ENCODE peak calls at places on chromosomes 13 and 19, in four cellular contexts. One of them, this sample, is unnamed.

GRCh38 chr19:30269638-30270037 is 102.5 kb upstream of the ZNF536 start:
- DNase-seq in GM12878: no peak
- DNase-seq in HL-60: no peak
- DNase-seq in K562: no peak
- DNase-seq in this sample: no peak

GRCh38 chr13:52760078-52760477 is 20.5 kb upstream of the CNMD start:
- DNase-seq in K562: no peak
- DNase-seq in GM12878: no peak
- DNase-seq in HL-60: no peak
- DNase-seq in this sample: no peak

GRCh38 chr19:5793188-5793587 is 2.2 kb upstream of the DUS3L start:
- DNase-seq in HL-60: no peak
- DNase-seq in GM12878: no peak
- DNase-seq in K562: no peak
- DNase-seq in this sample: no peak

GRCh38 chr13:19089315-19089714 is 92.3 kb downstream of the TUBA3C start:
- DNase-seq in GM12878: no peak
- DNase-seq in HL-60: peak; percentile 31
- DNase-seq in K562: peak; percentile 25
- DNase-seq in this sample: no peak

GRCh38 chr13:93915269-93915809 is 564.1 kb downstream of the DCT start:
- DNase-seq in GM12878: no peak
- DNase-seq in HL-60: no peak
- DNase-seq in K562: no peak
- DNase-seq in this sample: no peak

GRCh38 chr13:43444085-43444484 is 342.7 kb downstream of the ENOX1 start:
- DNase-seq in HL-60: no peak
- DNase-seq in GM12878: no peak
- DNase-seq in K562: no peak
- DNase-seq in this sample: no peak

GRCh38 chr13:39607876-39608275 is 4.9 kb upstream of the LHFPL6 start:
- DNase-seq in HL-60: no peak
- DNase-seq in K562: no peak
- DNase-seq in GM12878: no peak
- DNase-seq in this sample: no peak

GRCh38 chr13:36549771-36550170 is 117.5 kb downstream of the CCNA1 start:
- DNase-seq in K562: no peak
- DNase-seq in HL-60: no peak
- DNase-seq in GM12878: no peak
- DNase-seq in this sample: no peak

DNA sequence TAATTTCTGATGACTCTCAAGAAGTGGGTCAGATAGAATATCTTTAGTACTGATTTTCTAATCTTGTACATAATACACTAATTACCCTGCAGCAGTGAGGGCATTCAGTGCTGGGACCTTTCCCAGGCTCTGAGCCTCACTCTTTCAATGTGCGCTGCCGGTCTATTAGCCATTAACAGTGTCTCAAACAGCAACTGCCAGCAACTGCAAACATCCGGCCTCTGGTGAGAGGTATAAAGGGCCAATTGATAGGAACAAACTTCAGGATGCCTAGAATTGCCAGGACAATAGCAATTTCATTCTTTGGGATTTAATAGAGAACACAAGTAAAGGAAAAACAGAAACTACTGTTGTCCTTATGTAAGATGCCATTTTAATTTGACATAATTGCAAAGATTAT is 604.4 kb upstream of the SPRY2 start:
- DNase-seq in HL-60: no peak
- DNase-seq in K562: no peak
- DNase-seq in GM12878: no peak
- DNase-seq in this sample: no peak
- TF ChIP-seq SPI1 in HL-60: no peak
- TF ChIP-seq SPI1 in K562: no peak
- TF ChIP-seq SPI1 in GM12878: no peak
- TF ChIP-seq SPI1 in this sample: no peak

GRCh38 chr13:109481046-109481445 is 305.3 kb downstream of the IRS2 start:
- DNase-seq in K562: no peak
- DNase-seq in HL-60: no peak
- DNase-seq in GM12878: no peak
- DNase-seq in this sample: no peak
- TF ChIP-seq SPI1 in K562: no peak
- TF ChIP-seq SPI1 in HL-60: no peak
- TF ChIP-seq SPI1 in GM12878: no peak
- TF ChIP-seq SPI1 in this sample: no peak

GRCh38 chr13:99774644-99775043 is 196.9 kb downstream of the ZIC5 start:
- DNase-seq in K562: no peak
- DNase-seq in HL-60: no peak
- DNase-seq in GM12878: no peak
- DNase-seq in this sample: no peak
- TF ChIP-seq SPI1 in K562: no peak
- TF ChIP-seq SPI1 in HL-60: no peak
- TF ChIP-seq SPI1 in GM12878: no peak
- TF ChIP-seq SPI1 in this sample: no peak

GRCh38 chr19:40471111-40471510 is 4.3 kb downstream of the SPTBN4 start:
- DNase-seq in K562: no peak
- DNase-seq in HL-60: no peak
- DNase-seq in GM12878: no peak
- DNase-seq in this sample: no peak
- TF ChIP-seq SPI1 in K562: no peak
- TF ChIP-seq SPI1 in HL-60: no peak
- TF ChIP-seq SPI1 in GM12878: no peak
- TF ChIP-seq SPI1 in this sample: no peak

DNA sequence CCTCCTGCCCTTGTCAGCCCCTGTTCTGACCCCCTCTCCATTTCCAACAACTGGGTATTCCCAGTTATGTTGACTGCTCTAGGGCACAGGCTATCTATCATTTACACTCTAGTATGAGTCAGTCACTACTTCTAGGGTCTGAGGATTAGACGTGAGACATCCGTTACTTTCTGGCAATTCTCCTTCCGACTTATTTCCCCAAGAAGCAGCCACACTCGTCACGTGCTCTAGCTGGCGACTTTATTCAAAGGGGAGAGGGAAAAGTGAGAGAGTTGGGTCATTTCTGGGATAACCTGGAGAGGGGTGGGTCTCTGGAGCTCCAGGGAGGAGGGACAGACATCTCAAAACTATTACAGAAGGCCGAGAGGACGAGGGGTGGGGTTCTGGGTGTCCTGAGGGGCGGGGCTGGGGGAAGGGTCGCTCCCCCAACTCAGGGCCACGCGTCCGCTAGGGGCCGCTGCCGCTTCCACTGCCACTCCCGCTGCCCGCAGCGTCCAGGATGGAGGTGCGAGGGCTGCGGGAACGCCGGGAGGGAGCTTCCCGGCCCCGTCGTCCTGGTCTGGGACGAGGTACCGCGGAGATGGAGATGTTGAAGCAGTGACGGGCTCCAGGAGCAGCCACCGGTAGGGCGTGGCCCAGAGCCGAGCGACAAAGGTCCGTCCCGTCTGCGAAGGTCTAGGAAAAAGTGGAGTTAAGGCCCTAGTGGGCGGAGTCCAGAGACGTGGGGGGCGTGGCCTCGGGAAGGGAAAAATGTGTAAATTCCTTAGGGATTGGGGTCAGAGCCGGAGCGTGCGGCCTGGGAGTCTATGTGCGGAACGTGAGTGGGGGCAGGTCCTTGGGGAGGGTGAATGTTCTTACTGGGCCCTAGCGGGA is 8.9 kb downstream of the RTBDN start:
- DNase-seq in HL-60: no peak
- DNase-seq in GM12878: no peak
- DNase-seq in K562: peak; percentile 83
- DNase-seq in this sample: no peak
- TF ChIP-seq SPI1 in HL-60: no peak
- TF ChIP-seq SPI1 in GM12878: no peak
- TF ChIP-seq SPI1 in K562: no peak
- TF ChIP-seq SPI1 in this sample: no peak

DNA sequence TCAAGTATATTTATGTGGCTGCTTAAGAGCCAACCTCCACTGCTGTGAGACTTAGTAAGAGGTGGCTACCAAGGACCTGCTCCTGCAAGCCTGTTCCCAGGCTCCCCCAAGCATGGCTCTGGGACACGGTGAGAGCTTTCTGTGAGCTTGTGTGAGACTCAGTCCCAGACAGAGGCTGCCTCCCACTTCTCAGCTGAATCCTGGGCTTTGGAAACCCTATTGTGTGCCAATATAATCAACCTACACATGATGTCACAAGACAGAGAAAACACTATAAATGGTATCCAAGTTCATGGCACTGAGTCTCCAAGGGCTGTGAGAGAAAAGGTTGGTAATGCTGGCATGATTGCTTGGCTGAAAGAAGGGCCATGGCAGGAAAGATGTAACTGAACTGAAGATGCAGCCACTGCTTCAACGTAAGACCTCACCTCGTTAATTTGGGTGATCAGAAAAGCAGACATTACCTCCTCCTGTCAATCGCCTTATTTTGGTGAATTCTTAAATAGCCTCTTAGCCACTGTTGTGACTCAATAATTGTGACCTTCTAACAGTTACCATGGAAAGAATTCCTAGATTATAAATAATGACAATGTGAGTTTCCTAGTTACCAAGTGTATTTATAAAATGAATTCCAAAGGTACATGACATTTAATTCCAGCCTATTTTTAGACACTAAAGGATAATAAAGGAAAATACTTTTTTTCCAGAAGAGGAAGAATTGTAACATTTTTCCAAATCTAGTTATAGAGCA is 332.0 kb downstream of the IRS2 start:
- DNase-seq in HL-60: no peak
- DNase-seq in K562: no peak
- DNase-seq in GM12878: no peak
- DNase-seq in this sample: no peak
- TF ChIP-seq SPI1 in HL-60: no peak
- TF ChIP-seq SPI1 in K562: no peak
- TF ChIP-seq SPI1 in GM12878: no peak
- TF ChIP-seq SPI1 in this sample: no peak

GRCh38 chr13:101911752-101912151 is 459.3 kb downstream of the ITGBL1 start:
- DNase-seq in GM12878: no peak
- DNase-seq in K562: no peak
- DNase-seq in HL-60: no peak
- DNase-seq in this sample: no peak
- TF ChIP-seq SPI1 in GM12878: no peak
- TF ChIP-seq SPI1 in K562: no peak
- TF ChIP-seq SPI1 in HL-60: no peak
- TF ChIP-seq SPI1 in this sample: no peak

This sample was measured in GM12891.